ENCODE peak calls at places on chromosomes 3 and 15, in seven cellular contexts. Q is T-cell; V is IMR-90; N is right cardiac atrium; I is central memory CD8-positive, alpha-beta T cell; T is activated naive CD4-positive, alpha-beta T cell treated with anti-CD3 and anti-CD28 coated beads, Interleukin-2, amount 50 U/mL, for 72 hours; A is memory B cell. D is an unnamed sample.
A peak's percentile ranks its signal among the peaks of the same experiment; 100 is the strongest.

GRCh38 chr15:89486726-89487050 is 9.7 kb downstream of the RHCG start:
- ATAC-seq in N (no peak), T (peak; percentile 77), V (no peak), A (peak; percentile 94), I (peak; percentile 43), Q (peak; percentile 70), D (peak; percentile 41)

GRCh38 chr3:37375184-37376120 is 201.1 kb upstream of the LRRFIP2 start:
- ATAC-seq in I (no peak), T (no peak), Q (no peak), N (peak; percentile 50), A (no peak), V (no peak), D (no peak)

GRCh38 chr3:178084938-178085816 is 451.1 kb upstream of the KCNMB2 start:
- ATAC-seq in A (no peak), N (peak; percentile 95), I (no peak), T (peak; percentile 72), Q (peak; percentile 81), V (peak; percentile 93), D (no peak)

GRCh38 chr3:51343918-51344687 is 41.0 kb upstream of the MANF start:
- ATAC-seq in V (peak; percentile 70), A (no peak), I (no peak), Q (no peak), N (no peak), T (no peak), D (no peak)

GRCh38 chr15:72939855-72940631 is 112.2 kb upstream of the NEO1 start:
- ATAC-seq in T (no peak), I (no peak), Q (no peak), N (no peak), A (no peak), V (no peak), D (no peak)

GRCh38 chr15:33955945-33956344 is 12.4 kb upstream of the CHRM5 start:
- ATAC-seq in I (no peak), V (no peak), A (no peak), Q (no peak), N (no peak), T (no peak), D (no peak)

GRCh38 chr3:157073810-157074209 is 86.1 kb downstream of the CCNL1 start:
- ATAC-seq in T (no peak), N (no peak), A (no peak), Q (no peak), I (no peak), V (peak; percentile 61), D (no peak)

GRCh38 chr3:170536712-170537111 is 49.2 kb downstream of the SLC7A14 start:
- ATAC-seq in A (no peak), N (no peak), V (no peak), Q (no peak), T (no peak), I (no peak), D (no peak)

GRCh38 chr15:61383421-61383820 is 154.3 kb upstream of the RORA start:
- ATAC-seq in A (no peak), Q (no peak), V (no peak), I (no peak), T (no peak), N (no peak), D (no peak)

D was measured in activated CD4-positive, CD25-positive, alpha-beta regulatory T cell treated with anti-CD3 and anti-CD28 coated beads, Interleukin-2, amount 50 U/mL, for 24 hours.